ENCODE peak calls at places on chromosomes 16 and 17, in five cellular contexts. F is H1; W is epithelial cell of esophagus; M is CD4-positive, alpha-beta T cell; U is psoas muscle. B is an unnamed sample.

GRCh38 chr16:28104404-28104803 is 40.9 kb upstream of the GSG1L start:
- DNase-seq in F (no peak), W (no peak), M (no peak), U (no peak), B (no peak)

GRCh38 chr16:81627024-81627423 is 152.1 kb upstream of the PLCG2 start:
- DNase-seq in F (no peak), W (peak), M (no peak), U (no peak), B (no peak)

GRCh38 chr17:7831233-7831632 is 2.8 kb upstream of the KDM6B start:
- DNase-seq in F (no peak), W (no peak), M (no peak), U (no peak), B (no peak)

GRCh38 chr16:12452549-12452948 is 351.1 kb downstream of the CPPED1 start:
- DNase-seq in F (no peak), W (no peak), M (no peak), U (no peak), B (no peak)

GRCh38 chr17:34623856-34624766 is 44.7 kb downstream of the TMEM132E start:
- DNase-seq in F (no peak), W (no peak), M (no peak), U (no peak), B (no peak)

GRCh38 chr17:57090560-57091185 is 5.6 kb downstream of the AKAP1 start:
- DNase-seq in F (no peak), W (peak), M (no peak), U (no peak), B (no peak)

GRCh38 chr16:3495166-3495565 is at the start of gene C16orf90:
- DNase-seq in F (no peak), W (no peak), M (no peak), U (no peak), B (no peak)

GRCh38 chr16:11393861-11394592 is 48.8 kb downstream of the RMI2 start:
- DNase-seq in F (no peak), W (no peak), M (no peak), U (no peak), B (no peak)

GRCh38 chr17:64741924-64742670 is 80.0 kb upstream of the SMURF2 start:
- DNase-seq in F (no peak), W (no peak), M (no peak), U (peak), B (no peak)

GRCh38 chr17:83100220-83100852 is 20.9 kb downstream of the METRNL start:
- DNase-seq in F (no peak), W (no peak), M (no peak), U (no peak), B (no peak)

GRCh38 chr17:41512789-41513547 is 5.7 kb downstream of the KRT15 start:
- DNase-seq in F (no peak), W (no peak), M (no peak), U (no peak), B (no peak)

GRCh38 chr17:77963441-77963840 is 4.9 kb downstream of the TNRC6C start:
- DNase-seq in F (no peak), W (no peak), M (peak), U (no peak), B (peak)

GRCh38 chr16:81864646-81865382 is 85.7 kb downstream of the PLCG2 start:
- DNase-seq in F (no peak), W (no peak), M (no peak), U (no peak), B (no peak)

DNA sequence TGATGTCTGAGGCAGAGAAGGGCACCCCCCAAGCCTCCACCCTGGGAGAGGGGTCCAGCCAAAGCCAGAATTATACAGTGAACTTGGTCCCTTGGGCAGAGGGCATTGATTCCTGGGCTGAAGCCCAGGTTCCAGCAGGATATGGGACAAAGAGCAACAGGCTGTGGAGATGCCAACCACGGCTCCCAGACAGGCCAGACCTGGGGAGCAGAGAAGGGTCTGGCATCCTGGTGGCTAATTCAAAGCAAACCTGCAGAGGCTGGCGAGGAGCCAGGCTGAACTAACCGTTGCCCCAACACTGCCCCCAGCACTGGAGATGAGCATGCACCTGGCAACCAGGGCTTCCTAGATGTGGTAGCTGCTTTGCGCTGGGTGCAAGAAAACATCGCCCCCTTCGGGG is 3.0 kb downstream of the CES3 start:
- DNase-seq in F (no peak), W (no peak), M (no peak), U (no peak), B (no peak)
- TF ChIP-seq CTCF in F (no peak), W (no peak), M (no peak), U (no peak), B (no peak)

GRCh38 chr17:9287301-9287700 is 266.0 kb downstream of the NTN1 start:
- DNase-seq in F (no peak), W (no peak), M (no peak), U (no peak), B (no peak)

GRCh38 chr17:9294661-9295210 is 273.4 kb downstream of the NTN1 start:
- DNase-seq in F (no peak), W (no peak), M (no peak), U (no peak), B (no peak)

GRCh38 chr17:9291912-9292562 is 270.7 kb downstream of the NTN1 start:
- DNase-seq in F (peak), W (peak), M (peak), U (peak), B (peak)

GRCh38 chr17:9290226-9290613 is 268.9 kb downstream of the NTN1 start:
- DNase-seq in F (no peak), W (no peak), M (no peak), U (no peak), B (no peak)

GRCh38 chr17:9292563-9292941 is 271.2 kb downstream of the NTN1 start:
- DNase-seq in F (no peak), W (no peak), M (no peak), U (no peak), B (no peak)
- TF ChIP-seq CTCF in F (no peak), W (no peak), M (no peak), U (no peak), B (no peak)

DNA sequence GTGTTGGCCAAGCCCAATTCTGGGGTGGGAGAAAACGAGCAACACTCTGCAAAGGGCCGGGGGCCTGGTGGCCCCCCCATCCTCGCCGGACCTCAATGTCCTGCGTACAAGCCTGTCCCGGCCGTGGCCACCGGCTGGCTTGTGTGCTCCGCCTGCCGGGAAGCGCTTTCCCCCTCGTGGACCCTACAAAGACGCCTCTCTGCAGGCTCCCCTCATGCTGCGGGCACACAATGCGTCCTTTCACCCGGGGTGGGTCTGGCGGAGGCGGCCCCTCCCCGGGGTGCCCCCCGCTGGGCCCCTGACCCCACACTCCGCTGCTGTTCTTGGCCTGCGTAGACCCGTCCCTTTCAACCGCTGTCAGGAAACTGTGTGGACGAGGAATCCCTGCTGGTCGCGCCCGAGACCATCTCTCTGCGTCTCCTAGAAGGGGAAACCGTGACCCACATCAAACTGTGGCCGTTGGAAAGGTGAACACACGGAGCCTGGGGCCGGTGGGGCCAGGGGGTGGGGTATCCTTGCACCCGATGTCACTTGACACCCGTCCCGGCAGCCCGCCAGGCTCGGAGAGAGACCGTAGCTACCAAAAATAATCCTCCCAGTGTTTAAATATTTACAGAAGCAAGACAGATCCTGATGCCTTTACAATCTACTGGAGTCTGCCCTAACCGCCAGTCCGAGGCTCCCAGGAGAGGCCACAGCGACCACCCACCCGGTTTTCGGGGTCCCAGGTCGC is 43.6 kb downstream of the TBC1D16 start:
- DNase-seq in F (no peak), W (no peak), M (no peak), U (no peak), B (no peak)
- TF ChIP-seq CTCF in F (no peak), W (no peak), M (peak), U (no peak), B (no peak)

GRCh38 chr17:75587718-75588545 is at the start of gene MYO15B:
- DNase-seq in F (peak), W (no peak), M (peak), U (peak), B (peak)
- TF ChIP-seq CTCF in F (peak), W (no peak), M (no peak), U (peak), B (peak)

GRCh38 chr16:64540449-64540848 is 581.4 kb downstream of the CDH11 start:
- DNase-seq in F (no peak), W (peak), M (no peak), U (no peak), B (no peak)
- TF ChIP-seq CTCF in F (no peak), W (no peak), M (no peak), U (no peak), B (no peak)

DNA sequence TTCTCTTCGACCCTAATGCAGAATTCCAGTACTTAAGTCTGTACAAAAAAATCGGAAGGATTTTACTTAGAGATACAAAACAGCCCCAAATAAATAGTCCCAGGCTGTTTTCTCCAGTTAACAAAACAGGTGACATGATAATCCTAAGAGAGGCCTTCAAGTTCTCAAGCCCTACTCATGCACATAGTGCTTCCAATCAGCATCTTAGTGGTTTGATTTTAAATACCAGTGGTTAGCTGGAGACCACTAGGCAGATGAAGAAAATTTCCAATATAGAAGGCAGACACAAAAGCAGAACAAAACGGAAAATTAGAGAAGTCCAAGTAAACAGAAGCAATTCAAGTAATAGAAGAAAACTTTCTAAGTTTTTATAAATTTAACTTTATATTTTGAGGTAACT is 5.2 kb upstream of the OR4D2 start:
- DNase-seq in F (no peak), W (no peak), M (no peak), U (no peak), B (no peak)
- TF ChIP-seq CTCF in F (no peak), W (no peak), M (no peak), U (no peak), B (no peak)

GRCh38 chr17:80195671-80196529 is 24.2 kb downstream of the SGSH start:
- DNase-seq in F (peak), W (no peak), M (peak), U (peak), B (peak)
- TF ChIP-seq CTCF in F (peak), W (peak), M (peak), U (peak), B (peak)

DNA sequence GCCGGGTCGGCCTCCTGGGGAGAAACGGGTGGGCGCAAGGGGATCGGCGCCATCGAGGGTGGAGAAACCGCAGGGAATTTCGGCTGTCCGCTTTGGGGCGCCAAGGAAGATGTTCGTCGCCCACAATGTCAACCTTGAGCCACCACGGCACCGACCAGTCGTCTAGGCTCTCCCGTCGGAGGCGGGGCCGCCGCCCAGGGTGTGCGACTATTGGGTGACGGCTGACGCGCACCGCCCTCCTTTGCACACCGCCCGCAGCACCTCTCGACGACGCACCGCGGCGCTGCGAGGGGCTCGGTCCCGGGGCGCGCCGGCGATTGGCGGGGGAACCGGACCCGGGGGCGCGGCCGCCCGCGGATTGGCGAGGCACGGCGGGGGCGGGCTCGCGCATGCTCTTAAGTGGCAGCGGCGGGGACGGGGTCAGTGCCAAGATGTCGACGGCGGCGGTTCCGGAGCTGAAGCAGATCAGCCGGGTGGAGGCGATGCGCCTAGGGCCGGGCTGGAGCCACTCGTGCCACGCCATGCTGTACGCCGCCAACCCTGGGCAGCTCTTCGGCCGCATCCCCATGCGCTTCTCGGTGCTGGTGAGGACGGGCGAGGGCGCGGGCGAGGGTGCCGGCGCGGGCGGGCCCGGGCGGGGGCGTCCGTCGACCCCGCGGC is at the start of gene NUDT16L1:
- DNase-seq in F (peak), W (peak), M (peak), U (peak), B (peak)
- TF ChIP-seq CTCF in F (peak), W (no peak), M (no peak), U (peak), B (no peak)

DNA sequence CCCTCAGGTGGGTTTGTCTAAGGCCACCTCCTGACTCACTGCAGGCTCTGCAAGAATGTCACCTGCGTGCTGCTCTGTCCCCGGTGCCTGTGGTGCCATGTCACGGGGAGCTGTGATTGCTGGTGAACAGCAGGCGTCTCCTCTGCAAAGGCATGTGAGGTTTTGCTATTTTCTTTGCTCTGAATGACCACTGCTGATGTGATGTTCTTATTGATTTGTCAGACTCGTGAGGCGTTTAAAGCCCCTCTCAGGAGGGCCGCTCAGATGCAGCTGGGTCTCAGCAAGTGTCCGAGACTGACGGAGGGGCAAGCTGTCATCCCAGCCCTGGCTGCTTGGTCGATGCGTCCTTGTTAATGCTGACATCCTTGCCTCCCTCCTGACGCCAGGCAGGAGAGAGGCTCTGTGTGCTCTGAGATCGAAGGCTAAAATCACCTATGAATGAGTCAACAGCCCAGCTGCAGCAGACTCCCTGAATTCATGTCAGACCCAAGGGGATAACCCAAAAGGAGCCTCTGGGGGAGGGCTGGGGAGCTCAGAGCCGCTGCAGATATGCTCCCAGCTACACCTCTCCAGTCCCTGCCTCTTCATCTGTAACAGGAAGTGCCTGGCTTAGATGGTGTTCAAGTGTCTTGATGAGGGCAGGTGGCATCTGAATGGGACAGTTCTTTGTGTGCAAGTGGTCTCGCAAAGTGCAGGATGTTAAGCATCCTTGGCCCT is 11.8 kb upstream of the PEMT start:
- DNase-seq in F (no peak), W (no peak), M (no peak), U (no peak), B (no peak)
- TF ChIP-seq CTCF in F (no peak), W (no peak), M (no peak), U (no peak), B (no peak)